ENCODE peak calls at places on chromosomes 12 and 14, in six cellular contexts. One of them, this sample, is unnamed.
A peak's percentile ranks its signal among the peaks of the same experiment; 100 is the strongest.

GRCh38 chr12:92146865-92147264 is 1.2 kb upstream of the BTG1 start:
- DNase-seq in IMR-90: no peak
- DNase-seq in H9: no peak
- DNase-seq in trophoblast cell: no peak
- DNase-seq in neuronal stem cell: no peak
- DNase-seq in H1: no peak
- DNase-seq in this sample: peak; percentile 23

GRCh38 chr14:59771577-59771976 is 99.0 kb downstream of the RTN1 start:
- DNase-seq in H9: no peak
- DNase-seq in IMR-90: peak; percentile 8
- DNase-seq in neuronal stem cell: no peak
- DNase-seq in trophoblast cell: peak; percentile 88
- DNase-seq in H1: no peak
- DNase-seq in this sample: peak; percentile 10

GRCh38 chr12:108313609-108314331 is 25.3 kb downstream of the CMKLR1 start:
- DNase-seq in neuronal stem cell: no peak
- DNase-seq in H9: no peak
- DNase-seq in trophoblast cell: peak; percentile 36
- DNase-seq in IMR-90: no peak
- DNase-seq in H1: no peak
- DNase-seq in this sample: no peak

GRCh38 chr14:35113308-35113950 is 8.4 kb downstream of the PPP2R3C start:
- DNase-seq in trophoblast cell: peak; percentile 96
- DNase-seq in H9: no peak
- DNase-seq in IMR-90: no peak
- DNase-seq in neuronal stem cell: no peak
- DNase-seq in H1: no peak
- DNase-seq in this sample: no peak

GRCh38 chr12:12212769-12213168 is 54.1 kb downstream of the LRP6 start:
- DNase-seq in trophoblast cell: peak; percentile 58
- DNase-seq in IMR-90: no peak
- DNase-seq in H9: no peak
- DNase-seq in neuronal stem cell: no peak
- DNase-seq in H1: no peak
- DNase-seq in this sample: no peak

GRCh38 chr12:79935624-79936040 is 735 bp upstream of the PPP1R12A start:
- DNase-seq in IMR-90: peak; percentile 39
- DNase-seq in trophoblast cell: peak; percentile 27
- DNase-seq in H1: no peak
- DNase-seq in H9: no peak
- DNase-seq in neuronal stem cell: peak; percentile 35
- DNase-seq in this sample: no peak

GRCh38 chr14:93042968-93043940 is 72.5 kb downstream of the ITPK1 start:
- DNase-seq in neuronal stem cell: no peak
- DNase-seq in trophoblast cell: peak; percentile 93
- DNase-seq in H1: no peak
- DNase-seq in H9: no peak
- DNase-seq in IMR-90: peak; percentile 63
- DNase-seq in this sample: no peak

GRCh38 chr12:97951239-97951638 is 488.6 kb downstream of the RMST start:
- DNase-seq in neuronal stem cell: no peak
- DNase-seq in IMR-90: no peak
- DNase-seq in H9: no peak
- DNase-seq in trophoblast cell: no peak
- DNase-seq in H1: no peak
- DNase-seq in this sample: no peak

GRCh38 chr14:50926851-50927386 is 17.4 kb downstream of the PYGL start:
- DNase-seq in H9: no peak
- DNase-seq in trophoblast cell: no peak
- DNase-seq in H1: no peak
- DNase-seq in IMR-90: no peak
- DNase-seq in neuronal stem cell: no peak
- DNase-seq in this sample: no peak

GRCh38 chr12:74245458-74245857 is 292.2 kb upstream of the ATXN7L3B start:
- DNase-seq in IMR-90: no peak
- DNase-seq in trophoblast cell: no peak
- DNase-seq in H9: no peak
- DNase-seq in H1: no peak
- DNase-seq in neuronal stem cell: no peak
- DNase-seq in this sample: no peak

GRCh38 chr12:94535614-94535932 is 75.9 kb upstream of the CEP83 start:
- DNase-seq in H9: no peak
- DNase-seq in IMR-90: no peak
- DNase-seq in H1: no peak
- DNase-seq in neuronal stem cell: no peak
- DNase-seq in trophoblast cell: no peak
- DNase-seq in this sample: no peak

GRCh38 chr12:122847921-122848421 is 12.7 kb downstream of the HIP1R start:
- DNase-seq in H1: no peak
- DNase-seq in IMR-90: no peak
- DNase-seq in trophoblast cell: no peak
- DNase-seq in H9: no peak
- DNase-seq in neuronal stem cell: no peak
- DNase-seq in this sample: no peak
- H4K91ac ChIP-seq in H1: no peak overlapping the region
- H4K91ac ChIP-seq in IMR-90: no peak overlapping the region
- H4K91ac ChIP-seq in trophoblast cell: no peak overlapping the region
- H4K91ac ChIP-seq in H9: no peak overlapping the region
- H4K91ac ChIP-seq in neuronal stem cell: no peak overlapping the region
- H4K91ac ChIP-seq in this sample: peak overlapping the region; percentile 11

DNA sequence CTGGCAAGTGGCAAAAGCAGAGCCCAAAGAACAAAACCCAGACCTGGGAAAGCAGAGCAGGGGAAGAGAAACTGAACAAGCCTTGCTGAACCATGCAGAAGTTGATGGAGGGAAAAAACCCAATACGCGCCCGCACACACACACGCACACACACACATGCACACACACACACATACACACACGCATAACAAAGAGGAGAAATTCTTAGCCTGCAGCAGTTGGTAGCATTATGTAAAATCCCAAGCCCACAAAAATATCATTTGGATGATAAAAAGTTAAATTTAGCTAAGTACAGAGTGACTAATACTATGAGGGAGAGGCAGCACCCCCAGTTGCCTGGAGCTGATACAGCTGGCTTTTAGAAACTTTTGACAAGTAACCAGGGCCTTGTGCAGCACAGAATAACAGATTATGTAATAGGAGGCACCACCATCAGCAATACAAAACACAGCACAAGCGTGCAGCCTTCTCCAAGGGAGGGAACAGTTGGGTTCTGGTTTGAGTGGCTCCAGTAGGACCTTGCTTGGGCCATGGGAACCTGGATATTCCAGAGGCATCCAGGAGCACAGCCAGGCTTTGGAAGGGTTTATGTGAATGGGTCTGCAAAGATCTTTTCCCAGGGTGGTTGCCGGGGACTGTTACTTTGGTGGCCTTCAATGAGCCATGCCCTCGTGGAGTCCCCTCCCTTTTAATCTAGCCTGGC is 35.3 kb downstream of the PITPNM2 start:
- DNase-seq in IMR-90: peak; percentile 97
- DNase-seq in neuronal stem cell: no peak
- DNase-seq in trophoblast cell: no peak
- DNase-seq in H9: no peak
- DNase-seq in H1: no peak
- DNase-seq in this sample: peak; percentile 91
- H4K91ac ChIP-seq in IMR-90: peak overlapping the region; percentile 9
- H4K91ac ChIP-seq in neuronal stem cell: no peak overlapping the region
- H4K91ac ChIP-seq in trophoblast cell: no peak overlapping the region
- H4K91ac ChIP-seq in H9: no peak overlapping the region
- H4K91ac ChIP-seq in H1: no peak overlapping the region
- H4K91ac ChIP-seq in this sample: no peak overlapping the region

GRCh38 chr12:111158992-111159391 is 209.9 kb downstream of the PHETA1 start:
- DNase-seq in neuronal stem cell: no peak
- DNase-seq in trophoblast cell: no peak
- DNase-seq in H9: peak; percentile 49
- DNase-seq in H1: no peak
- DNase-seq in IMR-90: no peak
- DNase-seq in this sample: no peak

GRCh38 chr12:111160350-111161142 is 208.3 kb downstream of the PHETA1 start:
- DNase-seq in IMR-90: no peak
- DNase-seq in H1: no peak
- DNase-seq in trophoblast cell: no peak
- DNase-seq in H9: no peak
- DNase-seq in neuronal stem cell: no peak
- DNase-seq in this sample: no peak

GRCh38 chr12:111163422-111163821 is 205.5 kb downstream of the PHETA1 start:
- DNase-seq in IMR-90: no peak
- DNase-seq in H9: no peak
- DNase-seq in trophoblast cell: no peak
- DNase-seq in H1: no peak
- DNase-seq in neuronal stem cell: no peak
- DNase-seq in this sample: no peak

GRCh38 chr12:111164833-111165232 is 204.1 kb downstream of the PHETA1 start:
- DNase-seq in H9: no peak
- DNase-seq in H1: no peak
- DNase-seq in IMR-90: no peak
- DNase-seq in trophoblast cell: no peak
- DNase-seq in neuronal stem cell: no peak
- DNase-seq in this sample: no peak

DNA sequence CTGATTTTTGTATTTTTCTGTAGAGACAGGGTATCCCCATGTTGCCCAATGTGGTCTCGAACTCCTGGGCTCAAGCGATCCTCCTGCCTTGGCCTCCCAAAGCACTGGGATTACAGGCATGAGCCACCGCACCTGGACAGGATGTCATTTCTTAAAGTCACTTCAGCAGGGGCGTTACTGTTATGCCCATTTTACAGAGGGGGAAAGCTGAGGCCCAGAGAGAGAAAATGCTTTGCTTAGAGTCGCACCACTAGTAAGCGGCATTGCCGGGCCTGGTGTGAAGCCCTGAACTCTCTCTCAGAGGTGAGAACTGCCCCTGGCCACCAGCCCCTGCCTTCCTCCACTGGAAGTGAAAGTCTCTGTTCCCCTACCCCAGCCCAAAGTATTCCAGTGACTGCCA is 207.0 kb downstream of the PHETA1 start:
- DNase-seq in trophoblast cell: no peak
- DNase-seq in neuronal stem cell: no peak
- DNase-seq in IMR-90: no peak
- DNase-seq in H1: no peak
- DNase-seq in H9: no peak
- DNase-seq in this sample: no peak
- H4K91ac ChIP-seq in trophoblast cell: no peak overlapping the region
- H4K91ac ChIP-seq in neuronal stem cell: no peak overlapping the region
- H4K91ac ChIP-seq in IMR-90: no peak overlapping the region
- H4K91ac ChIP-seq in H1: no peak overlapping the region
- H4K91ac ChIP-seq in H9: no peak overlapping the region
- H4K91ac ChIP-seq in this sample: no peak overlapping the region

GRCh38 chr14:42779024-42779423 is 1172.3 kb downstream of the LRFN5 start:
- DNase-seq in IMR-90: peak; percentile 10
- DNase-seq in trophoblast cell: peak; percentile 26
- DNase-seq in H1: no peak
- DNase-seq in H9: no peak
- DNase-seq in neuronal stem cell: no peak
- DNase-seq in this sample: peak; percentile 10

DNA sequence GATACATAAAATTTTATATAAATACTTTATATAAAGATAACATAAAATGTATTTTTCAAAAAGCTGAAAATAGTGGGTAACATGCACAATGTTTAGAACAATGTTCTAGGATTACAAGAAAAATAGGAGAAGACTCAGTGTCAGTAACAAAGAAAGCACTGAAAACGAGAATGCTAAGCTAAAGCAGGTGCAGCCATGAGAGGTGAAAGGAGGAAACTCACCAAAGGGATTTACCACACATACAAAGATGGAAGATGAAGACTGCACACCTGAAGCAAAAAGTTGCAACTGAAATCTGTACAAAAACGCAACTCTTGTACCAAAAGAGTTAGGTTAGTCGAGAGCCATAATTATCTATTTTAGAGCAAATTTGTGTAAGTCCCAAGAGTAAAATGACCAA is 1176.1 kb downstream of the LRFN5 start:
- DNase-seq in trophoblast cell: no peak
- DNase-seq in H1: no peak
- DNase-seq in IMR-90: no peak
- DNase-seq in H9: no peak
- DNase-seq in neuronal stem cell: no peak
- DNase-seq in this sample: no peak
- H4K91ac ChIP-seq in trophoblast cell: no peak overlapping the region
- H4K91ac ChIP-seq in H1: no peak overlapping the region
- H4K91ac ChIP-seq in IMR-90: no peak overlapping the region
- H4K91ac ChIP-seq in H9: no peak overlapping the region
- H4K91ac ChIP-seq in neuronal stem cell: no peak overlapping the region
- H4K91ac ChIP-seq in this sample: no peak overlapping the region

GRCh38 chr12:9851927-9852326 is 17.2 kb downstream of the CLEC2B start:
- DNase-seq in trophoblast cell: no peak
- DNase-seq in neuronal stem cell: no peak
- DNase-seq in IMR-90: no peak
- DNase-seq in H9: no peak
- DNase-seq in H1: no peak
- DNase-seq in this sample: no peak
- H4K91ac ChIP-seq in trophoblast cell: no peak overlapping the region
- H4K91ac ChIP-seq in neuronal stem cell: no peak overlapping the region
- H4K91ac ChIP-seq in IMR-90: no peak overlapping the region
- H4K91ac ChIP-seq in H9: no peak overlapping the region
- H4K91ac ChIP-seq in H1: no peak overlapping the region
- H4K91ac ChIP-seq in this sample: no peak overlapping the region

GRCh38 chr14:95577875-95578274 is 43.0 kb downstream of the GLRX5 start:
- DNase-seq in IMR-90: no peak
- DNase-seq in trophoblast cell: no peak
- DNase-seq in neuronal stem cell: no peak
- DNase-seq in H9: no peak
- DNase-seq in H1: no peak
- DNase-seq in this sample: no peak
- H4K91ac ChIP-seq in IMR-90: no peak overlapping the region
- H4K91ac ChIP-seq in trophoblast cell: no peak overlapping the region
- H4K91ac ChIP-seq in neuronal stem cell: no peak overlapping the region
- H4K91ac ChIP-seq in H9: no peak overlapping the region
- H4K91ac ChIP-seq in H1: no peak overlapping the region
- H4K91ac ChIP-seq in this sample: no peak overlapping the region

GRCh38 chr12:65517656-65518210 is 239.2 kb downstream of the MSRB3 start:
- DNase-seq in H9: no peak
- DNase-seq in H1: no peak
- DNase-seq in IMR-90: no peak
- DNase-seq in trophoblast cell: peak; percentile 92
- DNase-seq in neuronal stem cell: no peak
- DNase-seq in this sample: no peak

GRCh38 chr12:65518771-65519170 is 240.3 kb downstream of the MSRB3 start:
- DNase-seq in neuronal stem cell: peak; percentile 8
- DNase-seq in H9: no peak
- DNase-seq in IMR-90: no peak
- DNase-seq in trophoblast cell: peak; percentile 90
- DNase-seq in H1: no peak
- DNase-seq in this sample: no peak

GRCh38 chr12:65524666-65525065 is 246.2 kb downstream of the MSRB3 start:
- DNase-seq in neuronal stem cell: no peak
- DNase-seq in H1: no peak
- DNase-seq in IMR-90: peak; percentile 89
- DNase-seq in H9: no peak
- DNase-seq in trophoblast cell: no peak
- DNase-seq in this sample: peak; percentile 86

GRCh38 chr12:65522956-65523857 is 244.7 kb downstream of the MSRB3 start:
- DNase-seq in trophoblast cell: no peak
- DNase-seq in H1: no peak
- DNase-seq in neuronal stem cell: no peak
- DNase-seq in H9: no peak
- DNase-seq in IMR-90: peak; percentile 50
- DNase-seq in this sample: peak; percentile 81

DNA sequence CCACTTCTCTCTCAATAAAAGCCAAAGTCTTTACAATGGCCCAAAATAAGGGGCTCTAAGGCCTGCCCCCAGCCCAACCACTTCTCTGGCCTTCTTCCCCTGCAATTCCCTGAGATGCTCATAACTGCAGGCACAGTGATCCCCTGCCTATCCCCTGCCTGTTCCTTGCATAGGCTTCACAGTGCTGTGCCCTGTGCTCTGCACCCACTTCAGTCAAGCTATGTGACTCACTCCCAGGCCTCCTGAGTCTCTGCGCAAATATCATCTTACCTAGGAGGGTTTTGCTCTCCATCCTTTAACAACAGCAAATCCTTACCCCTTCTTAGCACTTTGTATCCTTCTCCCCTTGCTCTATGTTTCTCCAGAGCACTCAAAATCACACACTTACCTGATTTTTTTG is 242.2 kb downstream of the MSRB3 start:
- DNase-seq in H9: no peak
- DNase-seq in neuronal stem cell: no peak
- DNase-seq in H1: no peak
- DNase-seq in trophoblast cell: no peak
- DNase-seq in IMR-90: no peak
- DNase-seq in this sample: no peak
- H4K91ac ChIP-seq in H9: no peak overlapping the region
- H4K91ac ChIP-seq in neuronal stem cell: no peak overlapping the region
- H4K91ac ChIP-seq in H1: no peak overlapping the region
- H4K91ac ChIP-seq in trophoblast cell: peak overlapping the region; percentile 47
- H4K91ac ChIP-seq in IMR-90: no peak overlapping the region
- H4K91ac ChIP-seq in this sample: no peak overlapping the region